ENCODE peak calls at places on chromosomes 3 and 15, in ten cellular contexts. J is AG09309; H is islet precursor cell; Q is stimulated activated CD8-positive, alpha-beta memory T cell treated with anti-CD3 and anti-CD28 coated beads, Interleukin-7, amount 100 ng/mL, for 48 hours; W is activated CD4-positive, alpha-beta T cell treated with anti-CD3 and anti-CD28 coated beads, Interleukin-2, amount 50 U/mL, for 24 hours; T is kidney glomerular epithelial cell; O is endothelial cell; N is non-pigmented ciliary epithelial cell; C is cardiac muscle cell; U is transverse colon. G is an unnamed sample.

GRCh38 chr3:127305499-127305898 is 17.7 kb upstream of the PRR20G start:
- DNase-seq in J (no peak), H (no peak), Q (no peak), W (no peak), T (no peak), O (no peak), N (no peak), C (no peak), U (no peak), G (no peak)

GRCh38 chr3:42873216-42873982 is 2.3 kb downstream of the CYP8B1 start:
- DNase-seq in J (no peak), H (peak), Q (no peak), W (no peak), T (no peak), O (no peak), N (no peak), C (no peak), U (no peak), G (no peak)

GRCh38 chr15:63920504-63921178 is 86.9 kb upstream of the HERC1 start:
- DNase-seq in J (no peak), H (no peak), Q (no peak), W (no peak), T (peak), O (no peak), N (no peak), C (peak), U (no peak), G (no peak)

GRCh38 chr15:79967331-79968182 is 3.4 kb downstream of the BCL2A1 start:
- DNase-seq in J (no peak), H (no peak), Q (no peak), W (peak), T (no peak), O (no peak), N (no peak), C (no peak), U (no peak), G (no peak)

GRCh38 chr15:71085809-71086208 is 29.5 kb upstream of the THSD4 start:
- DNase-seq in J (no peak), H (peak), Q (no peak), W (no peak), T (no peak), O (no peak), N (no peak), C (no peak), U (no peak), G (no peak)

GRCh38 chr3:55891106-55891505 is 404.0 kb upstream of the WNT5A start:
- DNase-seq in J (no peak), H (no peak), Q (no peak), W (no peak), T (no peak), O (no peak), N (no peak), C (no peak), U (no peak), G (no peak)

GRCh38 chr3:130968231-130968630 is 58.4 kb downstream of the ASTE1 start:
- DNase-seq in J (no peak), H (no peak), Q (no peak), W (no peak), T (no peak), O (no peak), N (peak), C (peak), U (no peak), G (no peak)

GRCh38 chr15:29345549-29346525 is 76.2 kb upstream of the NSMCE3 start:
- DNase-seq in J (no peak), H (peak), Q (no peak), W (no peak), T (no peak), O (no peak), N (no peak), C (no peak), U (no peak), G (no peak)

GRCh38 chr3:64278631-64279030 is 53.4 kb upstream of the PRICKLE2 start:
- DNase-seq in J (no peak), H (no peak), Q (no peak), W (no peak), T (peak), O (no peak), N (no peak), C (peak), U (no peak), G (no peak)

GRCh38 chr3:151278223-151278622 is at the start of gene P2RY14:
- DNase-seq in J (no peak), H (no peak), Q (no peak), W (no peak), T (no peak), O (no peak), N (no peak), C (no peak), U (no peak), G (no peak)

GRCh38 chr3:35565048-35565447 is 74.3 kb upstream of the ARPP21 start:
- DNase-seq in J (no peak), H (no peak), Q (no peak), W (no peak), T (peak), O (no peak), N (no peak), C (no peak), U (no peak), G (no peak)

GRCh38 chr3:24646790-24647189 is 152.1 kb upstream of the THRB start:
- DNase-seq in J (no peak), H (no peak), Q (no peak), W (no peak), T (no peak), O (no peak), N (no peak), C (no peak), U (no peak), G (no peak)

GRCh38 chr3:152268501-152269422 is at the start of gene MBNL1:
- DNase-seq in J (no peak), H (peak), Q (peak), W (peak), T (peak), O (peak), N (no peak), C (peak), U (peak), G (peak)

GRCh38 chr3:14143826-14144225 is 19.0 kb downstream of the TMEM43 start:
- DNase-seq in J (peak), H (peak), Q (no peak), W (no peak), T (peak), O (no peak), N (peak), C (peak), U (peak), G (peak)

GRCh38 chr15:68431037-68431791 is 749 bp downstream of the ITGA11 start:
- DNase-seq in J (no peak), H (peak), Q (no peak), W (no peak), T (no peak), O (peak), N (no peak), C (peak), U (no peak), G (no peak)

GRCh38 chr15:22253676-22254408 is 173.5 kb downstream of the OR4M2 start:
- DNase-seq in J (no peak), H (no peak), Q (no peak), W (no peak), T (no peak), O (no peak), N (no peak), C (no peak), U (no peak), G (no peak)

GRCh38 chr3:172370434-172370833 is 77.8 kb downstream of the GHSR start:
- DNase-seq in J (no peak), H (no peak), Q (no peak), W (no peak), T (no peak), O (no peak), N (no peak), C (no peak), U (peak), G (no peak)

GRCh38 chr3:105812194-105812586 is 56.6 kb downstream of the CBLB start:
- DNase-seq in J (no peak), H (no peak), Q (no peak), W (no peak), T (peak), O (no peak), N (no peak), C (peak), U (no peak), G (no peak)

GRCh38 chr15:82197734-82198594 is 64.6 kb downstream of the EFL1 start:
- DNase-seq in J (no peak), H (peak), Q (peak), W (peak), T (peak), O (peak), N (no peak), C (peak), U (peak), G (peak)

GRCh38 chr3:179108091-179108490 is 36.5 kb upstream of the ZMAT3 start:
- DNase-seq in J (peak), H (no peak), Q (no peak), W (no peak), T (peak), O (no peak), N (peak), C (peak), U (no peak), G (no peak)

GRCh38 chr3:42173307-42173706 is 82.2 kb downstream of the TRAK1 start:
- DNase-seq in J (no peak), H (no peak), Q (no peak), W (no peak), T (no peak), O (no peak), N (no peak), C (no peak), U (no peak), G (no peak)

G was measured in PC-9.